ENCODE peak calls at places on chromosomes 6 and 20, in seven cellular contexts. One of them, this sample, is unnamed.

GRCh38 chr6:83815631-83816030 is 37.5 kb upstream of the RIPPLY2 start:
- DNase-seq in lung: no peak
- DNase-seq in NCI-H1105 treated with DMSO at 0.1 percent for 48 hours: no peak
- DNase-seq in tibial nerve: no peak
- DNase-seq in AG04450: no peak
- DNase-seq in AG09319: no peak
- DNase-seq in B cell: no peak
- DNase-seq in this sample: no peak

GRCh38 chr6:36095497-36096391 is 34.6 kb upstream of the MAPK13 start:
- DNase-seq in AG04450: no peak
- DNase-seq in tibial nerve: no peak
- DNase-seq in NCI-H1105 treated with DMSO at 0.1 percent for 48 hours: no peak
- DNase-seq in AG09319: no peak
- DNase-seq in lung: no peak
- DNase-seq in B cell: no peak
- DNase-seq in this sample: no peak

GRCh38 chr20:44364068-44364467 is 8.6 kb downstream of the HNF4A start:
- DNase-seq in AG04450: no peak
- DNase-seq in NCI-H1105 treated with DMSO at 0.1 percent for 48 hours: no peak
- DNase-seq in lung: no peak
- DNase-seq in tibial nerve: no peak
- DNase-seq in AG09319: no peak
- DNase-seq in B cell: no peak
- DNase-seq in this sample: no peak

GRCh38 chr6:30885999-30886896 is 1.9 kb downstream of the DDR1 start:
- DNase-seq in NCI-H1105 treated with DMSO at 0.1 percent for 48 hours: peak
- DNase-seq in B cell: no peak
- DNase-seq in tibial nerve: no peak
- DNase-seq in AG09319: no peak
- DNase-seq in AG04450: peak
- DNase-seq in lung: peak
- DNase-seq in this sample: no peak

GRCh38 chr6:657743-658142 is 843 bp upstream of the HUS1B start:
- DNase-seq in B cell: no peak
- DNase-seq in lung: no peak
- DNase-seq in NCI-H1105 treated with DMSO at 0.1 percent for 48 hours: no peak
- DNase-seq in tibial nerve: no peak
- DNase-seq in AG04450: no peak
- DNase-seq in AG09319: no peak
- DNase-seq in this sample: no peak

GRCh38 chr20:62367136-62367482 is at the start of gene LAMA5:
- DNase-seq in lung: no peak
- DNase-seq in B cell: peak
- DNase-seq in AG09319: no peak
- DNase-seq in NCI-H1105 treated with DMSO at 0.1 percent for 48 hours: peak
- DNase-seq in AG04450: no peak
- DNase-seq in tibial nerve: no peak
- DNase-seq in this sample: no peak

GRCh38 chr6:13273931-13274706 is 54.2 kb downstream of the TBC1D7 start:
- DNase-seq in tibial nerve: peak
- DNase-seq in AG04450: no peak
- DNase-seq in NCI-H1105 treated with DMSO at 0.1 percent for 48 hours: no peak
- DNase-seq in lung: peak
- DNase-seq in B cell: peak
- DNase-seq in AG09319: no peak
- DNase-seq in this sample: no peak

GRCh38 chr6:54404791-54405190 is 96.5 kb downstream of the TINAG start:
- DNase-seq in lung: no peak
- DNase-seq in NCI-H1105 treated with DMSO at 0.1 percent for 48 hours: no peak
- DNase-seq in tibial nerve: no peak
- DNase-seq in AG04450: no peak
- DNase-seq in B cell: no peak
- DNase-seq in AG09319: peak
- DNase-seq in this sample: no peak

GRCh38 chr6:70241991-70242420 is 60.9 kb downstream of the COL9A1 start:
- DNase-seq in B cell: no peak
- DNase-seq in AG09319: no peak
- DNase-seq in NCI-H1105 treated with DMSO at 0.1 percent for 48 hours: no peak
- DNase-seq in tibial nerve: no peak
- DNase-seq in AG04450: no peak
- DNase-seq in lung: no peak
- DNase-seq in this sample: no peak

GRCh38 chr6:16947461-16948159 is 154.2 kb upstream of the STMND1 start:
- DNase-seq in tibial nerve: no peak
- DNase-seq in lung: peak
- DNase-seq in NCI-H1105 treated with DMSO at 0.1 percent for 48 hours: peak
- DNase-seq in AG09319: peak
- DNase-seq in AG04450: peak
- DNase-seq in B cell: no peak
- DNase-seq in this sample: peak

GRCh38 chr20:46835418-46835817 is 59.2 kb upstream of the EYA2 start:
- DNase-seq in NCI-H1105 treated with DMSO at 0.1 percent for 48 hours: no peak
- DNase-seq in AG09319: no peak
- DNase-seq in B cell: no peak
- DNase-seq in tibial nerve: no peak
- DNase-seq in AG04450: no peak
- DNase-seq in lung: no peak
- DNase-seq in this sample: no peak

GRCh38 chr20:49637238-49637637 is 69.3 kb upstream of the PTGIS start:
- DNase-seq in NCI-H1105 treated with DMSO at 0.1 percent for 48 hours: no peak
- DNase-seq in AG09319: no peak
- DNase-seq in B cell: no peak
- DNase-seq in lung: no peak
- DNase-seq in AG04450: no peak
- DNase-seq in tibial nerve: no peak
- DNase-seq in this sample: no peak

GRCh38 chr6:23277521-23278227 is 708.3 kb downstream of the HDGFL1 start:
- DNase-seq in lung: no peak
- DNase-seq in B cell: no peak
- DNase-seq in AG04450: no peak
- DNase-seq in tibial nerve: no peak
- DNase-seq in AG09319: no peak
- DNase-seq in NCI-H1105 treated with DMSO at 0.1 percent for 48 hours: no peak
- DNase-seq in this sample: no peak

GRCh38 chr6:108211676-108212075 is 45.9 kb downstream of the NR2E1 start:
- DNase-seq in AG04450: no peak
- DNase-seq in NCI-H1105 treated with DMSO at 0.1 percent for 48 hours: no peak
- DNase-seq in AG09319: no peak
- DNase-seq in B cell: no peak
- DNase-seq in lung: no peak
- DNase-seq in tibial nerve: no peak
- DNase-seq in this sample: no peak

GRCh38 chr6:102981631-102982030 is 1588.1 kb downstream of the GRIK2 start:
- DNase-seq in B cell: no peak
- DNase-seq in lung: no peak
- DNase-seq in AG04450: no peak
- DNase-seq in AG09319: no peak
- DNase-seq in tibial nerve: no peak
- DNase-seq in NCI-H1105 treated with DMSO at 0.1 percent for 48 hours: no peak
- DNase-seq in this sample: no peak

GRCh38 chr6:158038291-158039177 is 56.9 kb downstream of the SYNJ2 start:
- DNase-seq in AG09319: no peak
- DNase-seq in B cell: no peak
- DNase-seq in tibial nerve: no peak
- DNase-seq in lung: no peak
- DNase-seq in AG04450: no peak
- DNase-seq in NCI-H1105 treated with DMSO at 0.1 percent for 48 hours: no peak
- DNase-seq in this sample: no peak

GRCh38 chr20:17765584-17765983 is 65.8 kb downstream of the BANF2 start:
- DNase-seq in tibial nerve: no peak
- DNase-seq in B cell: no peak
- DNase-seq in lung: no peak
- DNase-seq in NCI-H1105 treated with DMSO at 0.1 percent for 48 hours: no peak
- DNase-seq in AG09319: no peak
- DNase-seq in AG04450: no peak
- DNase-seq in this sample: no peak

GRCh38 chr6:42217165-42217522 is 517 bp downstream of the MRPS10 start:
- DNase-seq in B cell: no peak
- DNase-seq in tibial nerve: no peak
- DNase-seq in AG04450: no peak
- DNase-seq in lung: no peak
- DNase-seq in AG09319: no peak
- DNase-seq in NCI-H1105 treated with DMSO at 0.1 percent for 48 hours: no peak
- DNase-seq in this sample: no peak

GRCh38 chr6:131776986-131777385 is 30.8 kb upstream of the ENPP1 start:
- DNase-seq in B cell: no peak
- DNase-seq in lung: no peak
- DNase-seq in AG04450: no peak
- DNase-seq in AG09319: no peak
- DNase-seq in NCI-H1105 treated with DMSO at 0.1 percent for 48 hours: no peak
- DNase-seq in tibial nerve: no peak
- DNase-seq in this sample: no peak

GRCh38 chr6:43120938-43121913 is 45.1 kb downstream of the PTK7 start:
- DNase-seq in B cell: no peak
- DNase-seq in tibial nerve: peak
- DNase-seq in NCI-H1105 treated with DMSO at 0.1 percent for 48 hours: no peak
- DNase-seq in lung: peak
- DNase-seq in AG04450: peak
- DNase-seq in AG09319: peak
- DNase-seq in this sample: no peak

GRCh38 chr6:2881358-2881885 is 21.7 kb downstream of the SERPINB9 start:
- DNase-seq in lung: no peak
- DNase-seq in AG09319: no peak
- DNase-seq in AG04450: no peak
- DNase-seq in NCI-H1105 treated with DMSO at 0.1 percent for 48 hours: no peak
- DNase-seq in tibial nerve: no peak
- DNase-seq in B cell: peak
- DNase-seq in this sample: no peak

GRCh38 chr6:14641401-14641800 is 523.8 kb downstream of the CD83 start:
- DNase-seq in B cell: no peak
- DNase-seq in AG09319: no peak
- DNase-seq in AG04450: no peak
- DNase-seq in lung: no peak
- DNase-seq in NCI-H1105 treated with DMSO at 0.1 percent for 48 hours: no peak
- DNase-seq in tibial nerve: no peak
- DNase-seq in this sample: no peak

GRCh38 chr6:81996414-81996813 is 243.9 kb upstream of the TENT5A start:
- DNase-seq in lung: no peak
- DNase-seq in tibial nerve: no peak
- DNase-seq in B cell: no peak
- DNase-seq in AG04450: peak
- DNase-seq in NCI-H1105 treated with DMSO at 0.1 percent for 48 hours: no peak
- DNase-seq in AG09319: no peak
- DNase-seq in this sample: no peak

GRCh38 chr20:4720121-4720976 is 1.4 kb upstream of the PRND start:
- DNase-seq in B cell: peak
- DNase-seq in lung: peak
- DNase-seq in NCI-H1105 treated with DMSO at 0.1 percent for 48 hours: peak
- DNase-seq in AG04450: peak
- DNase-seq in AG09319: peak
- DNase-seq in tibial nerve: peak
- DNase-seq in this sample: peak

GRCh38 chr20:25178563-25179438 is 16.7 kb upstream of the ENTPD6 start:
- DNase-seq in tibial nerve: no peak
- DNase-seq in lung: peak
- DNase-seq in AG04450: peak
- DNase-seq in NCI-H1105 treated with DMSO at 0.1 percent for 48 hours: peak
- DNase-seq in B cell: peak
- DNase-seq in AG09319: peak
- DNase-seq in this sample: no peak

GRCh38 chr20:20593447-20594170 is 118.8 kb downstream of the RALGAPA2 start:
- DNase-seq in B cell: peak
- DNase-seq in AG04450: peak
- DNase-seq in lung: no peak
- DNase-seq in NCI-H1105 treated with DMSO at 0.1 percent for 48 hours: peak
- DNase-seq in AG09319: no peak
- DNase-seq in tibial nerve: no peak
- DNase-seq in this sample: no peak

GRCh38 chr6:54655162-54655561 is 191.4 kb upstream of the FAM83B start:
- DNase-seq in AG04450: no peak
- DNase-seq in AG09319: no peak
- DNase-seq in NCI-H1105 treated with DMSO at 0.1 percent for 48 hours: peak
- DNase-seq in tibial nerve: no peak
- DNase-seq in B cell: no peak
- DNase-seq in lung: no peak
- DNase-seq in this sample: no peak

GRCh38 chr6:48378874-48379407 is 267.9 kb upstream of the PTCHD4 start:
- DNase-seq in lung: no peak
- DNase-seq in AG09319: no peak
- DNase-seq in NCI-H1105 treated with DMSO at 0.1 percent for 48 hours: peak
- DNase-seq in B cell: no peak
- DNase-seq in AG04450: no peak
- DNase-seq in tibial nerve: no peak
- DNase-seq in this sample: no peak

GRCh38 chr6:65707134-65707826 is at the start of gene EYS:
- DNase-seq in tibial nerve: no peak
- DNase-seq in AG04450: no peak
- DNase-seq in AG09319: no peak
- DNase-seq in lung: no peak
- DNase-seq in B cell: no peak
- DNase-seq in NCI-H1105 treated with DMSO at 0.1 percent for 48 hours: peak
- DNase-seq in this sample: no peak

GRCh38 chr6:43278524-43279078 is 19.5 kb upstream of the SLC22A7 start:
- DNase-seq in tibial nerve: no peak
- DNase-seq in B cell: no peak
- DNase-seq in NCI-H1105 treated with DMSO at 0.1 percent for 48 hours: no peak
- DNase-seq in lung: no peak
- DNase-seq in AG09319: no peak
- DNase-seq in AG04450: no peak
- DNase-seq in this sample: no peak

GRCh38 chr20:33650753-33651561 is 11.2 kb upstream of the C20orf144 start:
- DNase-seq in AG04450: no peak
- DNase-seq in B cell: no peak
- DNase-seq in NCI-H1105 treated with DMSO at 0.1 percent for 48 hours: peak
- DNase-seq in tibial nerve: no peak
- DNase-seq in AG09319: no peak
- DNase-seq in lung: no peak
- DNase-seq in this sample: no peak

GRCh38 chr6:154864086-154864430 is 130.8 kb downstream of the SCAF8 start:
- DNase-seq in tibial nerve: no peak
- DNase-seq in NCI-H1105 treated with DMSO at 0.1 percent for 48 hours: no peak
- DNase-seq in AG09319: no peak
- DNase-seq in lung: no peak
- DNase-seq in B cell: no peak
- DNase-seq in AG04450: no peak
- DNase-seq in this sample: no peak

GRCh38 chr20:35663516-35663812 is 1.2 kb downstream of the CPNE1 start:
- DNase-seq in B cell: no peak
- DNase-seq in lung: no peak
- DNase-seq in tibial nerve: no peak
- DNase-seq in AG09319: no peak
- DNase-seq in AG04450: no peak
- DNase-seq in NCI-H1105 treated with DMSO at 0.1 percent for 48 hours: no peak
- DNase-seq in this sample: no peak

GRCh38 chr6:56949925-56950495 is 4.9 kb upstream of the BEND6 start:
- DNase-seq in tibial nerve: no peak
- DNase-seq in B cell: no peak
- DNase-seq in AG09319: no peak
- DNase-seq in AG04450: no peak
- DNase-seq in lung: no peak
- DNase-seq in NCI-H1105 treated with DMSO at 0.1 percent for 48 hours: no peak
- DNase-seq in this sample: no peak

GRCh38 chr6:35919827-35920751 is 809 bp downstream of the SRPK1 start:
- DNase-seq in B cell: peak
- DNase-seq in tibial nerve: no peak
- DNase-seq in lung: peak
- DNase-seq in NCI-H1105 treated with DMSO at 0.1 percent for 48 hours: peak
- DNase-seq in AG09319: peak
- DNase-seq in AG04450: no peak
- DNase-seq in this sample: peak

GRCh38 chr6:27890351-27891299 is 21.6 kb downstream of the OR2B2 start:
- DNase-seq in B cell: peak
- DNase-seq in NCI-H1105 treated with DMSO at 0.1 percent for 48 hours: no peak
- DNase-seq in AG09319: peak
- DNase-seq in lung: no peak
- DNase-seq in tibial nerve: no peak
- DNase-seq in AG04450: peak
- DNase-seq in this sample: peak

GRCh38 chr6:130018292-130018829 is at the start of gene L3MBTL3:
- DNase-seq in AG09319: peak
- DNase-seq in tibial nerve: peak
- DNase-seq in B cell: peak
- DNase-seq in lung: peak
- DNase-seq in AG04450: peak
- DNase-seq in NCI-H1105 treated with DMSO at 0.1 percent for 48 hours: peak
- DNase-seq in this sample: peak

GRCh38 chr6:127302728-127303675 is 36.3 kb downstream of the RNF146 start:
- DNase-seq in B cell: peak
- DNase-seq in lung: no peak
- DNase-seq in AG04450: no peak
- DNase-seq in tibial nerve: peak
- DNase-seq in AG09319: no peak
- DNase-seq in NCI-H1105 treated with DMSO at 0.1 percent for 48 hours: peak
- DNase-seq in this sample: peak

This sample was measured in ureter.